ENCODE peak calls at places on chromosomes 6 and 20, in four cellular contexts. J, O, S and N are unnamed samples. For H3K4me1 and H3K36me3, the result is how much of the 10 kb centered on the place peaks cover.

GRCh38 chr6:105324386-105325000 is 78.4 kb downstream of the PREP start:
- DNase-seq in J (no peak), S (no peak), O (no peak), N (no peak)

GRCh38 chr6:170485159-170485558 is 67.9 kb downstream of the PSMB1 start:
- DNase-seq in O (no peak), S (no peak), J (no peak), N (no peak)

GRCh38 chr20:12152996-12153395 is 235.3 kb downstream of the BTBD3 start:
- DNase-seq in J (peak), S (no peak), O (no peak), N (no peak)

GRCh38 chr6:152700427-152700826 is 2.7 kb downstream of the MYCT1 start:
- DNase-seq in S (no peak), J (no peak), O (no peak), N (no peak)

GRCh38 chr6:160041608-160042007 is 72.7 kb downstream of the IGF2R start:
- DNase-seq in O (no peak), J (peak), S (no peak), N (no peak)

GRCh38 chr20:44516491-44516890 is 5.4 kb downstream of the SERINC3 start:
- DNase-seq in O (no peak), J (no peak), S (no peak), N (no peak)

GRCh38 chr20:62774076-62774714 is 22.1 kb upstream of the MRGBP start:
- DNase-seq in O (no peak), S (no peak), J (no peak), N (no peak)

GRCh38 chr6:81590314-81590691 is 162.2 kb downstream of the TENT5A start:
- DNase-seq in S (no peak), O (no peak), J (no peak), N (no peak)

GRCh38 chr6:37779902-37780628 is 39.5 kb upstream of the ZFAND3 start:
- DNase-seq in O (no peak), S (no peak), J (no peak), N (no peak)

GRCh38 chr20:34938466-34939163 is 17.0 kb downstream of the GSS start:
- DNase-seq in O (no peak), J (no peak), S (no peak), N (no peak)

GRCh38 chr6:170236131-170236851 is 54.6 kb downstream of the DLL1 start:
- DNase-seq in S (no peak), J (no peak), O (no peak), N (no peak)

GRCh38 chr6:73823046-73823735 is 127.2 kb downstream of the CD109 start:
- DNase-seq in J (no peak), S (no peak), O (no peak), N (no peak)

GRCh38 chr6:152316024-152316423 is 321.1 kb downstream of the SYNE1 start:
- DNase-seq in J (no peak), S (no peak), O (no peak), N (no peak)

GRCh38 chr20:52783769-52784168 is 188.4 kb upstream of the TSHZ2 start:
- DNase-seq in O (no peak), S (no peak), J (peak), N (no peak)

GRCh38 chr20:17751640-17752039 is 51.9 kb downstream of the BANF2 start:
- DNase-seq in J (no peak), S (no peak), O (no peak), N (no peak)

GRCh38 chr6:16914184-16914583 is 152.9 kb upstream of the ATXN1 start:
- DNase-seq in J (no peak), O (no peak), S (no peak), N (no peak)

GRCh38 chr20:9493818-9494217 is 20.6 kb upstream of the LAMP5 start:
- DNase-seq in S (no peak), J (no peak), O (no peak), N (no peak)

GRCh38 chr6:18432619-18433018 is 45.5 kb downstream of the RNF144B start:
- DNase-seq in O (no peak), S (no peak), J (no peak), N (no peak)

GRCh38 chr6:14596410-14596809 is 478.8 kb downstream of the CD83 start:
- DNase-seq in J (no peak), O (no peak), S (no peak), N (no peak)

GRCh38 chr6:11689847-11690246 is 88.8 kb downstream of the ADTRP start:
- DNase-seq in J (no peak), O (no peak), S (no peak), N (no peak)

GRCh38 chr6:75114795-75115194 is 91.1 kb downstream of the COL12A1 start:
- DNase-seq in O (no peak), S (no peak), J (no peak), N (no peak)

GRCh38 chr20:62918137-62918536 is 8.2 kb downstream of the DIDO1 start:
- DNase-seq in J (no peak), O (no peak), S (no peak), N (peak)

GRCh38 chr6:118771253-118771652 is 119.9 kb upstream of the CEP85L start:
- DNase-seq in S (no peak), O (no peak), J (no peak), N (no peak)

GRCh38 chr20:43442310-43442880 is 15.3 kb upstream of the SRSF6 start:
- DNase-seq in J (peak), S (no peak), O (no peak), N (no peak)

GRCh38 chr6:12324096-12324495 is 33.9 kb downstream of the EDN1 start:
- DNase-seq in O (no peak), S (peak), J (peak), N (no peak)

GRCh38 chr20:38339993-38340392 is 6.3 kb upstream of the LBP start:
- DNase-seq in O (no peak), S (no peak), J (no peak), N (no peak)

GRCh38 chr20:37315293-37316110 is 26.0 kb downstream of the MANBAL start:
- DNase-seq in O (no peak), J (no peak), S (no peak), N (no peak)
- H3K4me1 ChIP-seq in O (under half), J (under half), S (half or more), N (under half)

GRCh38 chr6:52352239-52353008 is 9.5 kb upstream of the PAQR8 start:
- DNase-seq in O (no peak), J (peak), S (no peak), N (no peak)
- H3K4me3 ChIP-seq in O (no peak), J (no peak), S (no peak), N (no peak)

GRCh38 chr20:45943613-45944012 is 9.1 kb downstream of the PCIF1 start:
- DNase-seq in J (no peak), O (no peak), S (no peak), N (no peak)

GRCh38 chr20:45944965-45945677 is 10.6 kb downstream of the PCIF1 start:
- DNase-seq in O (no peak), J (no peak), S (no peak), N (no peak)

GRCh38 chr20:45946149-45946970 is 11.9 kb downstream of the PCIF1 start:
- DNase-seq in O (no peak), J (peak), S (no peak), N (no peak)

GRCh38 chr20:45945678-45946148 is 11.2 kb downstream of the PCIF1 start:
- DNase-seq in O (no peak), S (no peak), J (no peak), N (no peak)

GRCh38 chr20:45944151-45944964 is 9.9 kb downstream of the PCIF1 start:
- DNase-seq in J (no peak), O (no peak), S (no peak), N (no peak)
- H3K36me3 ChIP-seq in J (half or more), O (half or more), S (half or more), N (under half)

GRCh38 chr6:35025241-35026188 is 115.6 kb downstream of the TCP11 start:
- DNase-seq in O (no peak), J (no peak), S (no peak), N (no peak)
- H3K4me1 ChIP-seq in O (under half), J (under half), S (half or more), N (under half)

GRCh38 chr6:106518748-106519147 is 110.5 kb downstream of the RTN4IP1 start:
- DNase-seq in J (no peak), O (no peak), S (no peak), N (no peak)
- H3K4me3 ChIP-seq in J (no peak), O (no peak), S (no peak), N (peak)

GRCh38 chr6:66948106-66948505 is 1241.1 kb upstream of the EYS start:
- DNase-seq in S (no peak), J (no peak), O (no peak), N (no peak)

GRCh38 chr6:66949191-66949661 is 1242.2 kb upstream of the EYS start:
- DNase-seq in S (no peak), O (no peak), J (no peak), N (no peak)
- H3K36me3 ChIP-seq in S (under half), O (under half), J (under half), N (under half)

DNA sequence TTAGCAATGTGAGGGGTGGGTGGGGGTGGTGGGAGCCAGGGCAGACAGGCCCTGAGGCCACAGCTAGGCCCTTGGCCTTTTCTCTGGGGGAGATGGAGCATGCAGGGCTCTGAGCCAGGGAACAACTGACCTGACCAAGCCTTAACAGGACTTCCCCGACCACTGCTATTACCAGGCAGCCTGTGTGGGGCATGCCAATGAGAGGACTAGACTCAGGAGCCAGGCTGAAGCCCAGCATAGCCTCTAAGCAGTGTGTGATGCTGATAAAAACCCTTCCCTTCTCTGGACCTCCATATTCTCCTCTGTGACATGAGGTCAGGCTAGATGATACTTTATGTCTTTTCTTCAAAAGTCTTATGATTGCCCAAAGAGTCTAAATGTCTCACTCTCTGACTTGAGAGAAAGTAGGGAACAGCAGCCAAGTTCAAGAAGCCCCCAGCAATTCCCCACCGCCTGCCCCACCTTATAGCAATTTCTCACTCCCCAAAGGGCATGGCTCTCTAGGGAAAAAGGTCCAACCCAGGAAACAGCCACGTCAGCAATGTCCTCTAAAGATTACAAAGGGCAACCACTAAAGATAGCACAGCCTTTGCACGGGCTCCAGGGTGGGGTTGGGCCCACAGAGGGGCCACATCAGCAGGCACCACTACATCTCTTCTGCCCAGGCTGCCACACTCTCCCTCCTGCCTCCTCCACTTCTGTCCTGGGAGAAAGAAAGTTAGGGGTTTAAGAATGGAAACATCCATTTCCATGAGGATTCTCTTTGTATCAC is 71.3 kb downstream of the TRERF1 start:
- DNase-seq in J (no peak), O (no peak), S (no peak), N (no peak)
- H3K4me1 ChIP-seq in J (under half), O (under half), S (under half), N (under half)